ENCODE peak calls at places on chromosomes 16 and 17, in four cellular contexts. One of them, this sample, is unnamed.

GRCh38 chr16:80161799-80162380 is 378.9 kb upstream of the DYNLRB2 start:
- DNase-seq in hepatocyte: no peak
- DNase-seq in aorta: no peak
- DNase-seq in tibial nerve: no peak
- DNase-seq in this sample: no peak

GRCh38 chr17:7178973-7179316 is 225 bp downstream of the ASGR1 start:
- DNase-seq in hepatocyte: no peak
- DNase-seq in aorta: no peak
- DNase-seq in tibial nerve: no peak
- DNase-seq in this sample: no peak

GRCh38 chr16:12061336-12062055 is 85.0 kb downstream of the SNX29 start:
- DNase-seq in hepatocyte: no peak
- DNase-seq in aorta: peak; percentile 59
- DNase-seq in tibial nerve: no peak
- DNase-seq in this sample: no peak

GRCh38 chr17:410674-411401 is 58.2 kb upstream of the RPH3AL start:
- DNase-seq in hepatocyte: peak; percentile 36
- DNase-seq in aorta: peak; percentile 36
- DNase-seq in tibial nerve: no peak
- DNase-seq in this sample: peak; percentile 30

GRCh38 chr17:77685881-77686486 is 272.5 kb upstream of the TNRC6C start:
- DNase-seq in hepatocyte: no peak
- DNase-seq in aorta: no peak
- DNase-seq in tibial nerve: no peak
- DNase-seq in this sample: no peak

GRCh38 chr17:29778936-29779811 is 150.9 kb downstream of the SSH2 start:
- DNase-seq in hepatocyte: peak; percentile 72
- DNase-seq in aorta: peak; percentile 88
- DNase-seq in tibial nerve: peak; percentile 75
- DNase-seq in this sample: peak; percentile 75

GRCh38 chr17:38577645-38578173 is 28.0 kb downstream of the SRCIN1 start:
- DNase-seq in hepatocyte: no peak
- DNase-seq in aorta: no peak
- DNase-seq in tibial nerve: no peak
- DNase-seq in this sample: no peak

GRCh38 chr17:574061-574460 is 140.6 kb downstream of the VPS53 start:
- DNase-seq in hepatocyte: peak; percentile 17
- DNase-seq in aorta: no peak
- DNase-seq in tibial nerve: no peak
- DNase-seq in this sample: no peak

GRCh38 chr17:2259769-2260536 is 43.6 kb downstream of the SMG6 start:
- DNase-seq in hepatocyte: peak; percentile 24
- DNase-seq in aorta: no peak
- DNase-seq in tibial nerve: no peak
- DNase-seq in this sample: peak; percentile 64

GRCh38 chr17:48633266-48633816 is 7.2 kb upstream of the HOXB9 start:
- DNase-seq in hepatocyte: no peak
- DNase-seq in aorta: peak; percentile 56
- DNase-seq in tibial nerve: no peak
- DNase-seq in this sample: no peak

GRCh38 chr16:27208809-27209208 is 5.5 kb downstream of the KDM8 start:
- DNase-seq in hepatocyte: no peak
- DNase-seq in aorta: no peak
- DNase-seq in tibial nerve: no peak
- DNase-seq in this sample: no peak

GRCh38 chr17:247767-248166 is 66.3 kb upstream of the DOC2B start:
- DNase-seq in hepatocyte: no peak
- DNase-seq in aorta: peak; percentile 35
- DNase-seq in tibial nerve: peak; percentile 5
- DNase-seq in this sample: peak; percentile 7

GRCh38 chr16:15592324-15592723 is 50.6 kb downstream of the MARF1 start:
- DNase-seq in hepatocyte: no peak
- DNase-seq in aorta: no peak
- DNase-seq in tibial nerve: no peak
- DNase-seq in this sample: peak; percentile 27

GRCh38 chr17:47265983-47266541 is 12.4 kb downstream of the ITGB3 start:
- DNase-seq in hepatocyte: peak; percentile 40
- DNase-seq in aorta: no peak
- DNase-seq in tibial nerve: no peak
- DNase-seq in this sample: peak; percentile 32

GRCh38 chr17:66791337-66791736 is 43.6 kb upstream of the CACNG5 start:
- DNase-seq in hepatocyte: no peak
- DNase-seq in aorta: no peak
- DNase-seq in tibial nerve: no peak
- DNase-seq in this sample: no peak

GRCh38 chr16:10613771-10614485 is 33.5 kb upstream of the EMP2 start:
- DNase-seq in hepatocyte: no peak
- DNase-seq in aorta: no peak
- DNase-seq in tibial nerve: no peak
- DNase-seq in this sample: no peak

GRCh38 chr16:47492428-47493357 is 31.6 kb downstream of the PHKB start:
- DNase-seq in hepatocyte: peak; percentile 31
- DNase-seq in aorta: peak; percentile 86
- DNase-seq in tibial nerve: peak; percentile 68
- DNase-seq in this sample: peak; percentile 57

GRCh38 chr16:74611721-74612120 is 4.8 kb upstream of the GLG1 start:
- DNase-seq in hepatocyte: no peak
- DNase-seq in aorta: no peak
- DNase-seq in tibial nerve: no peak
- DNase-seq in this sample: no peak

GRCh38 chr16:50251375-50252081 is 14.8 kb upstream of the ADCY7 start:
- DNase-seq in hepatocyte: no peak
- DNase-seq in aorta: peak; percentile 77
- DNase-seq in tibial nerve: no peak
- DNase-seq in this sample: no peak

GRCh38 chr17:9917801-9918200 is 12.7 kb upstream of the RCVRN start:
- DNase-seq in hepatocyte: no peak
- DNase-seq in aorta: no peak
- DNase-seq in tibial nerve: no peak
- DNase-seq in this sample: no peak

GRCh38 chr17:2111691-2112090 is 56.8 kb downstream of the HIC1 start:
- DNase-seq in hepatocyte: peak; percentile 56
- DNase-seq in aorta: no peak
- DNase-seq in tibial nerve: no peak
- DNase-seq in this sample: no peak

GRCh38 chr16:77739493-77739892 is 17.2 kb downstream of the NUDT7 start:
- DNase-seq in hepatocyte: no peak
- DNase-seq in aorta: no peak
- DNase-seq in tibial nerve: no peak
- DNase-seq in this sample: no peak

GRCh38 chr16:55700961-55701360 is 45.2 kb downstream of the SLC6A2 start:
- DNase-seq in hepatocyte: no peak
- DNase-seq in aorta: no peak
- DNase-seq in tibial nerve: no peak
- DNase-seq in this sample: no peak

GRCh38 chr16:11379420-11379819 is 34.2 kb downstream of the RMI2 start:
- DNase-seq in hepatocyte: no peak
- DNase-seq in aorta: peak; percentile 34
- DNase-seq in tibial nerve: no peak
- DNase-seq in this sample: no peak

GRCh38 chr17:17420035-17420434 is 56.8 kb upstream of the MED9 start:
- DNase-seq in hepatocyte: no peak
- DNase-seq in aorta: no peak
- DNase-seq in tibial nerve: peak; percentile 31
- DNase-seq in this sample: no peak

GRCh38 chr16:2471653-2472487 is 773 bp downstream of the NTN3 start:
- DNase-seq in hepatocyte: no peak
- DNase-seq in aorta: no peak
- DNase-seq in tibial nerve: no peak
- DNase-seq in this sample: no peak

GRCh38 chr16:2470234-2470601 is 879 bp upstream of the NTN3 start:
- DNase-seq in hepatocyte: no peak
- DNase-seq in aorta: no peak
- DNase-seq in tibial nerve: no peak
- DNase-seq in this sample: no peak

GRCh38 chr16:2470603-2471015 is 488 bp upstream of the NTN3 start:
- DNase-seq in hepatocyte: no peak
- DNase-seq in aorta: no peak
- DNase-seq in tibial nerve: no peak
- DNase-seq in this sample: no peak

GRCh38 chr16:2472488-2472864 is 1.4 kb downstream of the NTN3 start:
- DNase-seq in hepatocyte: no peak
- DNase-seq in aorta: no peak
- DNase-seq in tibial nerve: no peak
- DNase-seq in this sample: no peak

GRCh38 chr16:2471016-2471652 is at the start of gene NTN3:
- DNase-seq in hepatocyte: peak; percentile 84
- DNase-seq in aorta: no peak
- DNase-seq in tibial nerve: no peak
- DNase-seq in this sample: no peak
- H3K4me3 ChIP-seq in hepatocyte: peak within 1 kb of the TSS; percentile 55
- H3K4me3 ChIP-seq in aorta: no peak within 1 kb of the TSS
- H3K4me3 ChIP-seq in tibial nerve: peak within 1 kb of the TSS; percentile 22
- H3K4me3 ChIP-seq in this sample: peak within 1 kb of the TSS; percentile 22

DNA sequence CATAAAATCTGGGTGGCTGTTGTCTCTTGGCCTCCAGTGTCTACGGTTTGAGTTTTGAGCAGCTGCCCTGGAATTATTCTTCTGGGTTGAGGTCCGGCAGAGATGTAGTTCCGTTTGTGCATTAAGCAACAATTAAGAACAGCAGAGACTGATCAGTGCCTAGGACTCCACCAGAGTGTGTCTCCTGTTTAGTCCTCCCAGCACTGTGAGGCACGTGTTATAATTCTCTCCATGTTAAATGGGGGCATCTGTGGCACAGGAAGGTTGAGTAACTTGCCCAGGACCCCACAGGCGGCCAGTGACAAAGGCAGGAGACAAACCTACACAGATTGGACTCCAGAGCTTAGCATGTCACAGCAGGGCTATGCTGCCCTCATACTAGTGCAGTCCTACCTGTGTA is 225.1 kb downstream of the CBLN1 start:
- DNase-seq in hepatocyte: no peak
- DNase-seq in aorta: no peak
- DNase-seq in tibial nerve: no peak
- DNase-seq in this sample: no peak
- H3K4me3 ChIP-seq in hepatocyte: no peak overlapping the region
- H3K4me3 ChIP-seq in aorta: no peak overlapping the region
- H3K4me3 ChIP-seq in tibial nerve: no peak overlapping the region
- H3K4me3 ChIP-seq in this sample: no peak overlapping the region

GRCh38 chr17:50353600-50354195 is 7.8 kb downstream of the XYLT2 start:
- DNase-seq in hepatocyte: no peak
- DNase-seq in aorta: peak; percentile 73
- DNase-seq in tibial nerve: no peak
- DNase-seq in this sample: no peak
- H3K4me3 ChIP-seq in hepatocyte: no peak overlapping the region
- H3K4me3 ChIP-seq in aorta: no peak overlapping the region
- H3K4me3 ChIP-seq in tibial nerve: no peak overlapping the region
- H3K4me3 ChIP-seq in this sample: no peak overlapping the region

GRCh38 chr16:29811896-29812665 is at the start of gene PRRT2:
- DNase-seq in hepatocyte: peak; percentile 85
- DNase-seq in aorta: peak; percentile 89
- DNase-seq in tibial nerve: peak; percentile 35
- DNase-seq in this sample: peak; percentile 64

GRCh38 chr16:29809031-29809747 is 2.8 kb upstream of the PRRT2 start:
- DNase-seq in hepatocyte: no peak
- DNase-seq in aorta: no peak
- DNase-seq in tibial nerve: no peak
- DNase-seq in this sample: no peak

GRCh38 chr16:29811170-29811895 is 660 bp upstream of the PRRT2 start:
- DNase-seq in hepatocyte: peak; percentile 98
- DNase-seq in aorta: peak; percentile 97
- DNase-seq in tibial nerve: peak; percentile 94
- DNase-seq in this sample: peak; percentile 96

GRCh38 chr16:29809850-29810698 is 1.9 kb upstream of the PRRT2 start:
- DNase-seq in hepatocyte: no peak
- DNase-seq in aorta: no peak
- DNase-seq in tibial nerve: no peak
- DNase-seq in this sample: no peak

GRCh38 chr16:29810699-29811169 is 1.3 kb upstream of the PRRT2 start:
- DNase-seq in hepatocyte: no peak
- DNase-seq in aorta: no peak
- DNase-seq in tibial nerve: no peak
- DNase-seq in this sample: no peak
- H3K4me3 ChIP-seq in hepatocyte: no peak overlapping the region
- H3K4me3 ChIP-seq in aorta: no peak overlapping the region
- H3K4me3 ChIP-seq in tibial nerve: peak overlapping the region; percentile 57
- H3K4me3 ChIP-seq in this sample: peak overlapping the region; percentile 58

GRCh38 chr16:72787130-72787518 is 260.8 kb downstream of the ZFHX3 start:
- DNase-seq in hepatocyte: no peak
- DNase-seq in aorta: no peak
- DNase-seq in tibial nerve: no peak
- DNase-seq in this sample: no peak
- H3K4me3 ChIP-seq in hepatocyte: peak overlapping the region; percentile 28
- H3K4me3 ChIP-seq in aorta: peak overlapping the region; percentile 45
- H3K4me3 ChIP-seq in tibial nerve: peak overlapping the region; percentile 41
- H3K4me3 ChIP-seq in this sample: peak overlapping the region; percentile 18

GRCh38 chr16:87955302-87956168 is 4.3 kb downstream of the BANP start:
- DNase-seq in hepatocyte: no peak
- DNase-seq in aorta: peak; percentile 28
- DNase-seq in tibial nerve: no peak
- DNase-seq in this sample: no peak
- H3K4me3 ChIP-seq in hepatocyte: no peak overlapping the region
- H3K4me3 ChIP-seq in aorta: no peak overlapping the region
- H3K4me3 ChIP-seq in tibial nerve: no peak overlapping the region
- H3K4me3 ChIP-seq in this sample: no peak overlapping the region

DNA sequence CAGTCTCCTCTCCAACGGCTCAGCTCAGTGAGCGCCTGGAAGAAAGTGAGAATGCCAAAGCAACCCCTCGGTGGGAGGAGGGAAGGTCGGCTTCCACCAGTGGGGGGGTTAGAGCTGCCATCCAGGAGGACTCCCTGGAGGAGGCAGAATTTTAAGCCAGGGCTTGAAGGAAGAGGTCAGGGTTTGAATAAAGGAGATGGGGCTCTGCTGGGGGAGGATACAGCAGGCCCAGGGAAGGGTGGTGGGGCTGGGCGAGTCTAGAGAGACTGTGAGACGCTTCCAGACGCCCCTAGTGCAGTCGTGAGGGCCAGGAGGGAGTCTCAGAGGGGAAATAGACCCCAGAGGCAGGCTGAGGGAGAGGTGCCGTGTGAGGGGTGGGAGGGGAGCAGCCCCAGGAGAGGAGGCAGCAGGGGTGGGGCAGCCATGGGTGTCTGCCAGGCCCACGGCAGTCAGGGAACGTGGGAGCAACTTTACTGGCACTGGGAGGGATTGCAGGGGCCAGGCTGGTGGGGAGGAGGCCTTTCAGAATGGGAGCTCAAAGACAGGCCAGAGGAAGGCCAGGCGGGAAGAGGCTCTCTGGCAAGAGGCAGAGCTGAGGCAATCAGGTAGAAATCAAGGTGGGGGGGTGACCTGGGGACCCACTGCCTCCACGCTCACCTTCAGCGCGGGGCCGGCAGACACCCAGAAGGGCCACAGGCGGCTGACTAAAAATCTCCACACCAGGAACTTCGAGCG is 12.1 kb upstream of the GSE1 start:
- DNase-seq in hepatocyte: no peak
- DNase-seq in aorta: no peak
- DNase-seq in tibial nerve: no peak
- DNase-seq in this sample: no peak
- H3K4me3 ChIP-seq in hepatocyte: no peak overlapping the region
- H3K4me3 ChIP-seq in aorta: no peak overlapping the region
- H3K4me3 ChIP-seq in tibial nerve: no peak overlapping the region
- H3K4me3 ChIP-seq in this sample: no peak overlapping the region

This sample was measured in transverse colon.